ENCODE peak calls at places on chromosomes 2 and 18, in six cellular contexts. U is HepG2, W is suprapubic skin, N is sigmoid colon, M is transverse colon, B is H1. V is an unnamed sample.

GRCh38 chr2:196086517-196087368 is 18.1 kb upstream of the DNAH7 start:
- DNase-seq in M (no peak), W (no peak), N (no peak), U (no peak), B (no peak), V (no peak)

GRCh38 chr18:59893971-59894370 is 5.8 kb upstream of the PMAIP1 start:
- DNase-seq in M (no peak), N (no peak), U (no peak), W (no peak), B (no peak), V (no peak)

GRCh38 chr2:5981241-5982055 is 289.3 kb downstream of the SOX11 start:
- DNase-seq in W (no peak), N (no peak), M (no peak), B (no peak), U (no peak), V (peak; percentile 66)

GRCh38 chr2:13335862-13336535 is 619.3 kb downstream of the TRIB2 start:
- DNase-seq in W (no peak), U (no peak), M (no peak), B (no peak), N (no peak), V (no peak)

GRCh38 chr2:11212645-11213044 is 57.4 kb downstream of the SLC66A3 start:
- DNase-seq in M (no peak), B (no peak), W (no peak), U (no peak), N (no peak), V (no peak)

GRCh38 chr2:27911458-27912210 is 21.1 kb downstream of the BABAM2 start:
- DNase-seq in W (no peak), N (no peak), U (no peak), B (no peak), M (no peak), V (no peak)

GRCh38 chr2:20450201-20451108 is 3.6 kb downstream of the RHOB start:
- DNase-seq in B (peak; percentile 41), W (peak; percentile 89), M (peak; percentile 62), U (peak; percentile 87), N (peak; percentile 97), V (no peak)

GRCh38 chr2:166862582-166863132 is 25.6 kb upstream of the XIRP2 start:
- DNase-seq in N (no peak), M (no peak), W (no peak), U (no peak), B (no peak), V (no peak)

GRCh38 chr18:23586249-23587196 is at the start of gene NPC1:
- DNase-seq in N (peak; percentile 97), B (peak; percentile 60), W (peak; percentile 96), U (peak; percentile 94), M (peak; percentile 95), V (peak; percentile 99)

GRCh38 chr2:71575966-71576365 is 122.6 kb downstream of the DYSF start:
- DNase-seq in W (no peak), U (no peak), N (no peak), B (no peak), M (no peak), V (no peak)

GRCh38 chr2:149926149-149926548 is 338.6 kb upstream of the MMADHC start:
- DNase-seq in W (no peak), N (no peak), M (no peak), U (no peak), B (no peak), V (no peak)

GRCh38 chr18:6746386-6746960 is 17.0 kb downstream of the ARHGAP28 start:
- DNase-seq in W (no peak), M (no peak), U (no peak), N (no peak), B (no peak), V (no peak)

GRCh38 chr18:2846638-2847340 is at the start of gene EMILIN2:
- DNase-seq in U (no peak), M (peak; percentile 60), W (peak; percentile 94), N (peak; percentile 90), B (no peak), V (peak; percentile 91)

GRCh38 chr2:189858301-189858700 is 74.1 kb downstream of the PMS1 start:
- DNase-seq in U (no peak), N (no peak), B (no peak), M (no peak), W (no peak), V (no peak)

GRCh38 chr2:134988994-134989605 is 58.1 kb downstream of the MAP3K19 start:
- DNase-seq in W (no peak), N (no peak), M (no peak), B (no peak), U (peak; percentile 33), V (no peak)

GRCh38 chr2:63614448-63614968 is 25.7 kb downstream of the MDH1 start:
- DNase-seq in U (peak; percentile 35), N (no peak), B (no peak), M (no peak), W (no peak), V (no peak)

GRCh38 chr2:72289283-72289682 is 141.6 kb upstream of the CYP26B1 start:
- DNase-seq in M (no peak), N (no peak), B (no peak), W (no peak), U (no peak), V (no peak)

GRCh38 chr2:25347846-25348245 is 6.1 kb upstream of the DNMT3A start:
- DNase-seq in W (no peak), U (no peak), B (no peak), M (no peak), N (no peak), V (no peak)

GRCh38 chr2:216620806-216621205 is 12.4 kb upstream of the IGFBP2 start:
- DNase-seq in U (no peak), M (no peak), N (peak; percentile 69), W (no peak), B (no peak), V (peak; percentile 18)

DNA sequence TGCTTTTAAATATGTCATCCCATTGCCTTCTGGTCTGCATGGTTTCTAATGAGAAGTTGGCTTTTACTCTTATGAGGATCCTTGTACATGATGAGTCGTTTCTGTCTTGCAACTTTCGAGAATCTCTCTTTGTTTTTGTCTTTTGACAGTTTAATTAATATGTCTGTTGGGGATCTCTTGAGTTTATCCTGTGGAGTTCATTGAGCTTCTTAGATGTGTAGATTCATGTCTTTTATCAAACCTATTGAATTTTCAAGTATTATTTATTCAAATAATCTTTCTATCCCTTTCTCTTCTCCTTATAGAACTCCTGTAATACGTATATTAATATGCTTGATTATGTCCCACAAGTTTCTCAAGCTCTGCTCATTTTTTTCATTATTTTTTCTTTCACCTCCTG is 67.9 kb downstream of the TMEM185B start:
- DNase-seq in M (no peak), B (no peak), U (no peak), W (no peak), N (no peak), V (no peak)
- H3K9me3 ChIP-seq in M (peaks cover 14% of the 10 kb centered on the region), B (no peaks in the 10 kb centered on the region), U (peaks cover 12% of the 10 kb centered on the region), W (peaks cover 4% of the 10 kb centered on the region), N (no peaks in the 10 kb centered on the region), V (peaks cover 3% of the 10 kb centered on the region)

GRCh38 chr2:43224571-43225092 is 1.8 kb downstream of the ZFP36L2 start:
- DNase-seq in U (no peak), W (no peak), B (no peak), M (no peak), N (peak; percentile 74), V (no peak)

GRCh38 chr2:43223412-43224040 is 2.9 kb downstream of the ZFP36L2 start:
- DNase-seq in B (no peak), M (no peak), N (no peak), W (no peak), U (no peak), V (no peak)

GRCh38 chr2:43222472-43223146 is 3.8 kb downstream of the ZFP36L2 start:
- DNase-seq in U (no peak), M (no peak), B (no peak), N (no peak), W (no peak), V (no peak)

GRCh38 chr2:43225093-43225787 is 1.2 kb downstream of the ZFP36L2 start:
- DNase-seq in W (peak; percentile 88), N (peak; percentile 87), B (no peak), M (peak; percentile 65), U (no peak), V (peak; percentile 94)

GRCh38 chr2:43224131-43224570 is 2.3 kb downstream of the ZFP36L2 start:
- DNase-seq in U (peak; percentile 71), M (peak; percentile 77), W (peak; percentile 86), N (peak; percentile 86), B (no peak), V (peak; percentile 64)
- TF ChIP-seq POLR2AphosphoS5 in U (peak; percentile 49), M (peak; percentile 94), W (peak; percentile 79), N (peak; percentile 49), B (no peak), V (peak; percentile 56)

GRCh38 chr2:133433455-133434451 is 134.5 kb downstream of the NCKAP5 start:
- DNase-seq in M (no peak), U (no peak), N (no peak), B (no peak), W (no peak), V (no peak)
- H3K4me1 ChIP-seq in M (no peaks in the 10 kb centered on the region), U (no peaks in the 10 kb centered on the region), N (peaks cover 10% of the 10 kb centered on the region), B (no peaks in the 10 kb centered on the region), W (peaks cover 7% of the 10 kb centered on the region), V (no peaks in the 10 kb centered on the region)

GRCh38 chr18:79914614-79915160 is 36.8 kb downstream of the SLC66A2 start:
- DNase-seq in B (no peak), U (no peak), M (no peak), N (no peak), W (peak; percentile 72), V (peak; percentile 70)
- H3K9me3 ChIP-seq in B (no peaks in the 10 kb centered on the region), U (no peaks in the 10 kb centered on the region), M (no peaks in the 10 kb centered on the region), N (no peaks in the 10 kb centered on the region), W (no peaks in the 10 kb centered on the region), V (no peaks in the 10 kb centered on the region)

GRCh38 chr2:37392428-37392827 is 48.0 kb downstream of the QPCT start:
- DNase-seq in B (no peak), M (no peak), W (no peak), N (no peak), U (no peak), V (no peak)

GRCh38 chr2:37390777-37391176 is 46.3 kb downstream of the QPCT start:
- DNase-seq in N (no peak), M (no peak), B (no peak), U (no peak), W (no peak), V (no peak)

GRCh38 chr2:37389395-37389794 is 45.0 kb downstream of the QPCT start:
- DNase-seq in U (no peak), M (no peak), W (no peak), B (no peak), N (no peak), V (no peak)

GRCh38 chr2:37388074-37388473 is 43.6 kb downstream of the QPCT start:
- DNase-seq in M (no peak), B (no peak), N (no peak), U (no peak), W (no peak), V (no peak)

GRCh38 chr2:37389984-37390765 is 45.7 kb downstream of the QPCT start:
- DNase-seq in M (peak; percentile 28), U (peak; percentile 56), N (no peak), B (peak; percentile 15), W (no peak), V (peak; percentile 28)
- TF ChIP-seq POLR2AphosphoS5 in M (no peak), U (no peak), N (peak; percentile 30), B (no peak), W (no peak), V (peak; percentile 16)

GRCh38 chr2:96207073-96207777 is 1.4 kb downstream of the STARD7 start:
- DNase-seq in N (no peak), W (no peak), B (no peak), M (no peak), U (no peak), V (no peak)
- H3K4me1 ChIP-seq in N (peaks cover 62% of the 10 kb centered on the region), W (peaks cover 69% of the 10 kb centered on the region), B (peaks cover 8% of the 10 kb centered on the region), M (peaks cover 63% of the 10 kb centered on the region), U (peaks cover 75% of the 10 kb centered on the region), V (peaks cover 56% of the 10 kb centered on the region)